ENCODE peak calls at places on chromosomes 5 and 9, in four cellular contexts. K, J, U and T are unnamed samples.
A peak's percentile ranks its signal among the peaks of the same experiment; 100 is the strongest.

GRCh38 chr5:1820926-1821325 is 19.7 kb downstream of the NDUFS6 start:
- DNase-seq in K (no peak), J (no peak), U (no peak), T (no peak)

GRCh38 chr5:68380071-68380470 is 164.5 kb downstream of the PIK3R1 start:
- DNase-seq in K (no peak), J (no peak), U (no peak), T (no peak)

GRCh38 chr5:1492757-1493156 is 31.0 kb downstream of the LPCAT1 start:
- DNase-seq in K (no peak), J (no peak), U (no peak), T (no peak)

GRCh38 chr5:40675396-40676133 is 4.2 kb upstream of the PTGER4 start:
- DNase-seq in K (no peak), J (no peak), U (no peak), T (no peak)

GRCh38 chr5:130333089-130333488 is 428.8 kb downstream of the CHSY3 start:
- DNase-seq in K (no peak), J (peak; percentile 79), U (peak; percentile 60), T (no peak)

GRCh38 chr5:72702881-72703434 is 113.5 kb upstream of the TNPO1 start:
- DNase-seq in K (no peak), J (no peak), U (peak; percentile 54), T (no peak)

GRCh38 chr9:78118742-78119473 is 87.3 kb upstream of the GNAQ start:
- DNase-seq in K (no peak), J (peak; percentile 63), U (peak; percentile 60), T (peak; percentile 29)

GRCh38 chr5:40603378-40603777 is 76.3 kb upstream of the PTGER4 start:
- DNase-seq in K (no peak), J (no peak), U (peak; percentile 42), T (no peak)

GRCh38 chr9:22103650-22104575 is 94.8 kb upstream of the CDKN2B start:
- DNase-seq in K (no peak), J (peak; percentile 77), U (peak; percentile 76), T (no peak)

GRCh38 chr5:2757563-2758311 is 6.3 kb upstream of the IRX2 start:
- DNase-seq in K (no peak), J (peak; percentile 28), U (peak; percentile 91), T (no peak)

GRCh38 chr9:14383296-14383695 is 69.4 kb upstream of the NFIB start:
- DNase-seq in K (no peak), J (peak; percentile 81), U (peak; percentile 76), T (no peak)

GRCh38 chr5:75961814-75962213 is 121.4 kb upstream of the SV2C start:
- DNase-seq in K (no peak), J (no peak), U (no peak), T (no peak)

GRCh38 chr5:150589791-150590601 is 50.5 kb upstream of the SYNPO start:
- DNase-seq in K (no peak), J (peak; percentile 80), U (peak; percentile 60), T (no peak)

GRCh38 chr9:88804289-88804596 is 187.0 kb upstream of the S1PR3 start:
- DNase-seq in K (no peak), J (no peak), U (peak; percentile 59), T (no peak)

GRCh38 chr9:113536483-113537226 is 73.1 kb downstream of the RGS3 start:
- DNase-seq in K (no peak), J (peak; percentile 49), U (no peak), T (no peak)

GRCh38 chr9:35954942-35955546 is 2.9 kb downstream of the OR2S2 start:
- DNase-seq in K (peak; percentile 56), J (peak; percentile 89), U (peak; percentile 88), T (peak; percentile 71)

GRCh38 chr5:67238191-67238590 is 41.6 kb upstream of the CD180 start:
- DNase-seq in K (no peak), J (no peak), U (peak; percentile 87), T (no peak)

GRCh38 chr5:163310992-163311391 is 126.4 kb upstream of the CCNG1 start:
- DNase-seq in K (no peak), J (no peak), U (no peak), T (no peak)

GRCh38 chr5:115787426-115787825 is 29.0 kb downstream of the CDO1 start:
- DNase-seq in K (no peak), J (no peak), U (no peak), T (no peak)

GRCh38 chr5:57684299-57684702 is 201.7 kb upstream of the ACTBL2 start:
- DNase-seq in K (no peak), J (no peak), U (no peak), T (no peak)

GRCh38 chr9:87599901-87600610 is 102.4 kb downstream of the DAPK1 start:
- DNase-seq in K (no peak), J (peak; percentile 92), U (peak; percentile 77), T (no peak)

GRCh38 chr9:137138701-137139467 is at the start of gene GRIN1:
- DNase-seq in K (no peak), J (peak; percentile 46), U (peak; percentile 58), T (no peak)

GRCh38 chr9:4167040-4167671 is 132.7 kb downstream of the GLIS3 start:
- DNase-seq in K (no peak), J (peak; percentile 91), U (peak; percentile 81), T (no peak)

GRCh38 chr5:154193636-154194035 is 3.1 kb downstream of the GALNT10 start:
- DNase-seq in K (no peak), J (no peak), U (peak; percentile 64), T (no peak)

GRCh38 chr5:178304016-178304415 is 71.4 kb upstream of the PHYKPL start:
- DNase-seq in K (no peak), J (no peak), U (no peak), T (no peak)

GRCh38 chr9:31137850-31138160 is 1246.6 kb upstream of the ACO1 start:
- DNase-seq in K (no peak), J (peak; percentile 26), U (no peak), T (no peak)

GRCh38 chr9:125646222-125647100 is 60.5 kb downstream of the MAPKAP1 start:
- DNase-seq in K (no peak), J (peak; percentile 40), U (no peak), T (no peak)

GRCh38 chr5:96687812-96688453 is 25.8 kb downstream of the CAST start:
- DNase-seq in K (no peak), J (peak; percentile 75), U (peak; percentile 71), T (peak; percentile 46)

GRCh38 chr9:128552744-128553221 is 396 bp downstream of the SPTAN1 start:
- DNase-seq in K (peak; percentile 52), J (peak; percentile 54), U (peak; percentile 60), T (peak; percentile 53)

GRCh38 chr9:117178596-117179111 is 236.2 kb downstream of the ASTN2 start:
- DNase-seq in K (no peak), J (no peak), U (no peak), T (no peak)

GRCh38 chr5:135655326-135655725 is 76.5 kb upstream of the CXCL14 start:
- DNase-seq in K (no peak), J (no peak), U (no peak), T (no peak)

GRCh38 chr5:96977228-96977627 is 41.3 kb downstream of the LNPEP start:
- DNase-seq in K (no peak), J (no peak), U (peak; percentile 35), T (no peak)

GRCh38 chr5:153699035-153699434 is 208.6 kb downstream of the GRIA1 start:
- DNase-seq in K (no peak), J (no peak), U (peak; percentile 35), T (no peak)

GRCh38 chr9:136614372-136614922 is 48.3 kb upstream of the EGFL7 start:
- DNase-seq in K (no peak), J (peak; percentile 92), U (peak; percentile 80), T (no peak)

GRCh38 chr5:9852686-9853085 is 222.5 kb upstream of the TAS2R1 start:
- DNase-seq in K (no peak), J (peak; percentile 45), U (peak; percentile 88), T (no peak)

GRCh38 chr5:60295423-60295822 is 401.9 kb upstream of the PDE4D start:
- DNase-seq in K (no peak), J (peak; percentile 52), U (peak; percentile 52), T (peak; percentile 9)
- TF ChIP-seq CTCF in K (peak; percentile 41), J (peak; percentile 63), U (peak; percentile 61), T (peak; percentile 32)

GRCh38 chr9:109002141-109002540 is 11.2 kb downstream of the CTNNAL1 start:
- DNase-seq in K (no peak), J (no peak), U (no peak), T (no peak)

GRCh38 chr9:109005678-109006077 is 7.6 kb downstream of the CTNNAL1 start:
- DNase-seq in K (no peak), J (no peak), U (no peak), T (no peak)

GRCh38 chr9:109003116-109003515 is 10.2 kb downstream of the CTNNAL1 start:
- DNase-seq in K (no peak), J (no peak), U (no peak), T (no peak)

GRCh38 chr9:108997112-108997511 is 16.2 kb downstream of the CTNNAL1 start:
- DNase-seq in K (no peak), J (no peak), U (no peak), T (no peak)

GRCh38 chr9:109001275-109001676 is 12.0 kb downstream of the CTNNAL1 start:
- DNase-seq in K (no peak), J (peak; percentile 66), U (peak; percentile 87), T (no peak)
- TF ChIP-seq CTCF in K (no peak), J (no peak), U (no peak), T (no peak)

GRCh38 chr5:91098581-91098980 is 284.5 kb downstream of the ARRDC3 start:
- DNase-seq in K (no peak), J (no peak), U (peak; percentile 56), T (no peak)

GRCh38 chr5:91104062-91104448 is 279.1 kb downstream of the ARRDC3 start:
- DNase-seq in K (no peak), J (no peak), U (no peak), T (no peak)

GRCh38 chr5:91103353-91104061 is 279.6 kb downstream of the ARRDC3 start:
- DNase-seq in K (no peak), J (peak; percentile 69), U (peak; percentile 50), T (no peak)

GRCh38 chr5:91095786-91096380 is 287.2 kb downstream of the ARRDC3 start:
- DNase-seq in K (no peak), J (no peak), U (no peak), T (no peak)

DNA sequence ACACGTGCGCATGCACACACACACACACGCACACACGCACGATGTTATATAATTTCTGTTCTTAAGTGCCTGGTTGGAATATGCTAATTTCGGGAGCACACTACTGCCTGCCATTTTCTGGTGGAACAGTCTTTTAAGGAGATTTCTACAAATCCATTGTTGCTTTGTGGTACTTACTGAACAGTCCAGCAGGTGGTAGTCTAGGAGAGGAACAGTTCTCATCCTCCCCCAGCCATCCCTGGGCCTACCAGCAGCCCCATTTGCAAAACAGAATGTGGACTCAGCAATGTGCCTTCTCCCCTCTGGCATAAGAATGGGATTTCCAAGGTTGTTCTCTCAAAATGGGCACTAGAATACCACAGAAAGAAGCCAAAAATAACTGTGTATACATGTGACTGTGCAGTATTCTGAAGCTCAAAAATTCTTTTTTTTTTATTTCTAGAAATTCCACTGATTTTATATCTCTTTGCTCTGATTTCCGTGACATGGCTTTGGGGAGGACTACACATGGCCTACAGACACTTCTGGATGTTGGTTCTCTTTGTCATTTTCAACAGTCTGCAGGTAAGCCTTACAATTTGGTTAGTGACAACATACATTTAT is 281.2 kb downstream of the ARRDC3 start:
- DNase-seq in K (peak; percentile 44), J (peak; percentile 92), U (peak; percentile 89), T (peak; percentile 51)
- TF ChIP-seq CTCF in K (peak; percentile 67), J (peak; percentile 77), U (peak; percentile 71), T (peak; percentile 62)

DNA sequence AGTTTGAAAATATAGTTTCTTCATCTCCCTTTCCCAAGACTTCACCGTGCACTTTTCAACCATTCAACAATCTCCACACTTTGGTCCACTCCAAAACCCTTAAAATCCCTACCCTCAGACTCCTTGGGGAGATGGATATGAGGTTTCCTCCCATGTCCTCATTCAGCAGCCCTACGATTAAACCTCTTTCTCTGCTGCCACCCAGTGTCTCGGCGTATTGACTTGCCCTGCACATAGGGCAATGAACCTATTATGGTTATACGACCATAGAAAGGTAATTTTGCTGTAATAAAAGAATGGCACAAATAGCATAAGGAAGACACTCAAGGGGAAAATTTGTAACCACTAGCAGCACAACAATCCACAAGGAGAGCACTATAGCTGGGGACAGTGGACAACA is 803.5 kb downstream of the TLE1 start:
- DNase-seq in K (no peak), J (peak; percentile 33), U (no peak), T (no peak)
- TF ChIP-seq CTCF in K (no peak), J (peak; percentile 34), U (no peak), T (no peak)